ENCODE peak calls at places on chromosomes 6 and 20, in eight cellular contexts. R, W, O, L, F, U, B and E are unnamed samples.

GRCh38 chr6:37624606-37625574 is 72.8 kb downstream of the MDGA1 start:
- DNase-seq in B (peak), L (no peak), U (no peak), F (no peak), W (no peak), O (peak), R (peak), E (no peak)

GRCh38 chr6:161276605-161277155 is 2.8 kb upstream of the AGPAT4 start:
- DNase-seq in O (no peak), F (no peak), U (no peak), L (no peak), R (no peak), B (no peak), W (no peak), E (no peak)

GRCh38 chr6:117352466-117353081 is 73.2 kb downstream of the ROS1 start:
- DNase-seq in O (peak), U (peak), W (no peak), R (no peak), L (no peak), F (no peak), B (no peak), E (no peak)

GRCh38 chr6:170101281-170102035 is 189.4 kb downstream of the DLL1 start:
- DNase-seq in F (no peak), O (no peak), U (no peak), B (no peak), L (no peak), R (no peak), W (no peak), E (no peak)

GRCh38 chr6:169265486-169266131 is 12.0 kb upstream of the THBS2 start:
- DNase-seq in W (no peak), L (no peak), F (no peak), R (no peak), B (no peak), U (no peak), O (no peak), E (no peak)

GRCh38 chr6:113050010-113050893 is 703.1 kb downstream of the RFPL4B start:
- DNase-seq in L (no peak), U (no peak), O (peak), W (no peak), B (no peak), F (no peak), R (no peak), E (peak)

GRCh38 chr6:501891-502601 is 110.5 kb downstream of the IRF4 start:
- DNase-seq in U (no peak), R (peak), L (no peak), F (peak), W (no peak), B (peak), O (no peak), E (peak)

GRCh38 chr6:75493400-75494064 is at the start of gene FILIP1:
- DNase-seq in U (no peak), R (no peak), W (no peak), B (no peak), O (no peak), L (no peak), F (no peak), E (no peak)

GRCh38 chr20:24958506-24959385 is 9.7 kb downstream of the CST7 start:
- DNase-seq in U (no peak), W (no peak), F (no peak), R (no peak), O (no peak), L (no peak), B (no peak), E (no peak)

GRCh38 chr6:170147056-170147787 is 143.7 kb downstream of the DLL1 start:
- DNase-seq in R (no peak), O (no peak), W (no peak), U (no peak), B (no peak), F (no peak), L (no peak), E (peak)

GRCh38 chr20:13613917-13614316 is 24.8 kb downstream of the TASP1 start:
- DNase-seq in F (no peak), U (no peak), W (no peak), R (no peak), L (no peak), O (peak), B (no peak), E (no peak)

GRCh38 chr20:36116813-36117441 is 37.6 kb upstream of the EPB41L1 start:
- DNase-seq in U (peak), R (no peak), B (no peak), W (no peak), O (peak), L (no peak), F (no peak), E (peak)

GRCh38 chr20:17966432-17967312 is 1.9 kb downstream of the SNX5 start:
- DNase-seq in R (no peak), B (peak), L (no peak), O (peak), U (peak), W (no peak), F (no peak), E (no peak)

GRCh38 chr6:3325210-3325609 is 66.5 kb downstream of the PSMG4 start:
- DNase-seq in F (no peak), W (no peak), O (peak), U (no peak), R (no peak), L (no peak), B (no peak), E (peak)

GRCh38 chr20:23082846-23083552 is 3.1 kb downstream of the CD93 start:
- DNase-seq in B (no peak), U (no peak), W (peak), L (no peak), O (no peak), R (no peak), F (no peak), E (no peak)

GRCh38 chr6:83183082-83183828 is 9.8 kb downstream of the PGM3 start:
- DNase-seq in R (no peak), W (no peak), F (no peak), B (no peak), L (no peak), O (peak), U (no peak), E (peak)

GRCh38 chr20:37346526-37347346 is 796 bp downstream of the SRC start:
- DNase-seq in R (no peak), O (no peak), U (no peak), F (no peak), B (no peak), W (no peak), L (no peak), E (peak)

GRCh38 chr20:40397483-40397882 is 291.6 kb downstream of the MAFB start:
- DNase-seq in L (no peak), R (no peak), O (no peak), U (no peak), B (no peak), W (no peak), F (no peak), E (no peak)

GRCh38 chr6:163730496-163731210 is 316.1 kb downstream of the QKI start:
- DNase-seq in L (no peak), U (no peak), R (no peak), O (no peak), F (no peak), W (no peak), B (no peak), E (no peak)

GRCh38 chr20:52103469-52103910 is 88.1 kb downstream of the ZFP64 start:
- DNase-seq in O (peak), R (no peak), L (peak), F (no peak), U (no peak), W (peak), B (no peak), E (no peak)

GRCh38 chr20:13200767-13201500 is 20.1 kb upstream of the ISM1 start:
- DNase-seq in L (no peak), O (no peak), U (no peak), B (no peak), R (no peak), W (no peak), F (no peak), E (no peak)

GRCh38 chr6:17881085-17881883 is 106.2 kb downstream of the KIF13A start:
- DNase-seq in L (no peak), F (no peak), R (no peak), W (no peak), U (no peak), O (no peak), B (no peak), E (no peak)

GRCh38 chr6:56802570-56802969 is 152.3 kb upstream of the BEND6 start:
- DNase-seq in U (no peak), B (no peak), O (peak), L (no peak), R (no peak), F (no peak), W (no peak), E (peak)

GRCh38 chr20:64063389-64064144 is 569 bp downstream of the TCEA2 start:
- DNase-seq in B (no peak), W (peak), L (no peak), U (peak), R (no peak), O (peak), F (no peak), E (peak)

GRCh38 chr20:63942250-63943006 is 13.8 kb downstream of the UCKL1 start:
- DNase-seq in L (peak), R (peak), W (peak), O (peak), U (peak), F (no peak), B (peak), E (no peak)

GRCh38 chr20:63834545-63834880 is 3.4 kb upstream of the ZBTB46 start:
- DNase-seq in O (no peak), L (no peak), F (no peak), W (no peak), R (no peak), B (no peak), U (no peak), E (no peak)

GRCh38 chr6:161498359-161498758 is 224.5 kb upstream of the AGPAT4 start:
- DNase-seq in U (peak), L (no peak), W (peak), R (no peak), F (no peak), B (no peak), O (peak), E (peak)

GRCh38 chr20:44038681-44039123 is 124.0 kb downstream of the TOX2 start:
- DNase-seq in L (no peak), W (no peak), B (no peak), U (no peak), O (no peak), F (no peak), R (no peak), E (no peak)

GRCh38 chr6:151916680-151917164 is 109.2 kb downstream of the ESR1 start:
- DNase-seq in B (no peak), U (no peak), W (no peak), L (no peak), O (peak), R (no peak), F (no peak), E (peak)

GRCh38 chr6:53154071-53154470 is 5.4 kb upstream of the GCM1 start:
- DNase-seq in U (no peak), W (no peak), B (no peak), F (no peak), R (no peak), L (no peak), O (no peak), E (no peak)

GRCh38 chr6:81734081-81734480 is 18.4 kb downstream of the TENT5A start:
- DNase-seq in O (no peak), B (no peak), L (no peak), W (no peak), R (no peak), U (no peak), F (no peak), E (no peak)